ENCODE peak calls at places on chromosome 4, in nine cellular contexts. V is foreskin keratinocyte, A is lower leg skin, H is adrenal gland, M is HFF-Myc, T is spleen, Z is sigmoid colon, W is fibroblast of villous mesenchyme, R is A549. J is an unnamed sample.

GRCh38 chr4:122167369-122167768 is 15.2 kb downstream of the BLTP1 start:
- DNase-seq in V (no peak), A (no peak), H (no peak), M (no peak), T (no peak), Z (no peak), W (no peak), R (no peak), J (no peak)

GRCh38 chr4:110087116-110087708 is 111.2 kb downstream of the ELOVL6 start:
- DNase-seq in V (peak; percentile 53), A (no peak), H (no peak), M (peak; percentile 59), T (no peak), Z (no peak), W (peak; percentile 73), R (no peak), J (no peak)

GRCh38 chr4:100933628-100934027 is 413.7 kb downstream of the PPP3CA start:
- DNase-seq in V (no peak), A (no peak), H (no peak), M (peak; percentile 2), T (no peak), Z (no peak), W (peak; percentile 73), R (no peak), J (no peak)

GRCh38 chr4:179750374-179750773 is 2308.1 kb upstream of the AGA start:
- DNase-seq in V (no peak), A (no peak), H (no peak), M (no peak), T (no peak), Z (no peak), W (no peak), R (no peak), J (no peak)

GRCh38 chr4:74283614-74284013 is 24.7 kb upstream of the EPGN start:
- DNase-seq in V (peak; percentile 88), A (no peak), H (peak; percentile 13), M (peak; percentile 39), T (no peak), Z (no peak), W (peak; percentile 18), R (peak; percentile 0), J (no peak)

GRCh38 chr4:5142726-5143125 is 91.4 kb downstream of the STK32B start:
- DNase-seq in V (no peak), A (peak; percentile 56), H (peak; percentile 47), M (peak; percentile 12), T (no peak), Z (no peak), W (peak; percentile 64), R (peak; percentile 16), J (no peak)

GRCh38 chr4:114040319-114041116 is 61.1 kb upstream of the ARSJ start:
- DNase-seq in V (no peak), A (no peak), H (no peak), M (no peak), T (no peak), Z (no peak), W (peak; percentile 64), R (no peak), J (no peak)

GRCh38 chr4:101067383-101067782 is 279.9 kb downstream of the PPP3CA start:
- DNase-seq in V (no peak), A (no peak), H (no peak), M (no peak), T (no peak), Z (no peak), W (peak; percentile 10), R (no peak), J (no peak)

GRCh38 chr4:140098481-140099132 is 55.4 kb downstream of the MAML3 start:
- DNase-seq in V (peak; percentile 55), A (no peak), H (no peak), M (no peak), T (no peak), Z (no peak), W (peak; percentile 71), R (no peak), J (no peak)

GRCh38 chr4:156295676-156296075 is 342.0 kb upstream of the CTSO start:
- DNase-seq in V (no peak), A (no peak), H (no peak), M (no peak), T (no peak), Z (no peak), W (peak; percentile 15), R (no peak), J (no peak)

GRCh38 chr4:90318208-90318607 is 191.0 kb downstream of the CCSER1 start:
- DNase-seq in V (peak; percentile 41), A (no peak), H (no peak), M (peak; percentile 10), T (no peak), Z (no peak), W (peak; percentile 22), R (no peak), J (no peak)

GRCh38 chr4:44629280-44629866 is 22.1 kb downstream of the YIPF7 start:
- DNase-seq in V (peak; percentile 18), A (no peak), H (peak; percentile 49), M (peak; percentile 43), T (no peak), Z (no peak), W (peak; percentile 43), R (peak; percentile 15), J (peak; percentile 40)

GRCh38 chr4:184763150-184763780 is 29.4 kb upstream of the CENPU start:
- DNase-seq in V (no peak), A (no peak), H (no peak), M (peak; percentile 70), T (no peak), Z (peak; percentile 92), W (peak; percentile 71), R (no peak), J (no peak)

GRCh38 chr4:184764601-184765000 is 30.7 kb upstream of the CENPU start:
- DNase-seq in V (no peak), A (no peak), H (no peak), M (no peak), T (no peak), Z (no peak), W (no peak), R (no peak), J (no peak)

GRCh38 chr4:184766421-184766820 is 32.5 kb upstream of the CENPU start:
- DNase-seq in V (no peak), A (no peak), H (no peak), M (no peak), T (no peak), Z (no peak), W (no peak), R (no peak), J (no peak)

GRCh38 chr4:184768296-184768695 is 34.4 kb upstream of the CENPU start:
- DNase-seq in V (no peak), A (no peak), H (no peak), M (no peak), T (no peak), Z (no peak), W (no peak), R (no peak), J (no peak)

GRCh38 chr4:184765473-184766346 is 31.8 kb upstream of the CENPU start:
- DNase-seq in V (no peak), A (no peak), H (no peak), M (no peak), T (no peak), Z (no peak), W (no peak), R (no peak), J (no peak)
- TF ChIP-seq CTCF in V (peak; percentile 27), A (no peak), H (no peak), M (no peak), T (no peak), Z (no peak), W (no peak), R (no peak), J (no peak)

GRCh38 chr4:24912252-24913098 is at the start of gene CCDC149:
- DNase-seq in V (no peak), A (peak; percentile 89), H (peak; percentile 68), M (no peak), T (peak; percentile 80), Z (peak; percentile 84), W (peak; percentile 58), R (peak; percentile 64), J (peak; percentile 71)
- TF ChIP-seq CTCF in V (no peak), A (no peak), H (peak; percentile 10), M (no peak), T (no peak), Z (no peak), W (no peak), R (peak; percentile 8), J (no peak)

DNA sequence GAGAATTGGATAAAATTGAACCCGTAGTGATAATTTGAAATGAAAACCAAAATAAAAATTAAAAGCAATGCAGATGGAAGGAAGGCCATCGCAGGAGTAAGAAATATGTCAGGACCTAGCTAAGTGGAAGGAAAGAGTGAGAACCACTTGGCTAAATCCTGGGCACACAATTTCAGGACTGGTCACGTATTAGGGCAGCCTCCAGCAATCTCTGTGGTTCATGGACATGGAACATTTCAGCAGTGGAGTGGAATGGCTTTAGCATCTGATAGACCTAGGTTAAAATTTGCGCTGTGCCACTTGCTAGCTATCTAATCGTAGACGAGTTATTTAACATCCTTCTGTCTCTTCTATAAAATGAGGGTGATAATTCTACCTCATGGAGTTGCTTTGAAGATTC is 71.1 kb downstream of the DCK start:
- DNase-seq in V (no peak), A (no peak), H (no peak), M (no peak), T (no peak), Z (no peak), W (no peak), R (no peak), J (no peak)
- TF ChIP-seq CTCF in V (no peak), A (no peak), H (no peak), M (no peak), T (no peak), Z (no peak), W (no peak), R (no peak), J (no peak)

GRCh38 chr4:84420608-84421007 is 78.5 kb downstream of the NKX6-1 start:
- DNase-seq in V (no peak), A (no peak), H (no peak), M (no peak), T (no peak), Z (no peak), W (no peak), R (no peak), J (no peak)

GRCh38 chr4:84413954-84414353 is 85.1 kb downstream of the NKX6-1 start:
- DNase-seq in V (no peak), A (no peak), H (no peak), M (no peak), T (no peak), Z (no peak), W (no peak), R (no peak), J (no peak)

GRCh38 chr4:84418032-84418709 is 80.9 kb downstream of the NKX6-1 start:
- DNase-seq in V (no peak), A (no peak), H (no peak), M (no peak), T (no peak), Z (no peak), W (no peak), R (no peak), J (no peak)
- TF ChIP-seq CTCF in V (no peak), A (no peak), H (no peak), M (no peak), T (no peak), Z (no peak), W (no peak), R (no peak), J (no peak)